ENCODE peak calls at places on chromosome 14, in seven cellular contexts. One of them, this sample, is unnamed.

GRCh38 chr14:90814806-90815566 is 1.2 kb downstream of the TTC7B start:
- DNase-seq in skeletal muscle cell: no peak
- DNase-seq in cardiac fibroblast: no peak
- DNase-seq in astrocyte of the spinal cord: no peak
- DNase-seq in fibroblast of lung: no peak
- DNase-seq in adipocyte: no peak
- DNase-seq in fibroblast of pulmonary artery: no peak
- DNase-seq in this sample: no peak

GRCh38 chr14:49641697-49642129 is 6.7 kb upstream of the DNAAF2 start:
- DNase-seq in skeletal muscle cell: no peak
- DNase-seq in cardiac fibroblast: no peak
- DNase-seq in astrocyte of the spinal cord: peak
- DNase-seq in fibroblast of lung: peak
- DNase-seq in adipocyte: no peak
- DNase-seq in fibroblast of pulmonary artery: no peak
- DNase-seq in this sample: no peak

GRCh38 chr14:105414456-105415371 is 4.9 kb upstream of the MTA1 start:
- DNase-seq in skeletal muscle cell: peak
- DNase-seq in cardiac fibroblast: peak
- DNase-seq in astrocyte of the spinal cord: peak
- DNase-seq in fibroblast of lung: peak
- DNase-seq in adipocyte: peak
- DNase-seq in fibroblast of pulmonary artery: peak
- DNase-seq in this sample: peak

GRCh38 chr14:50530358-50530757 is 2.0 kb downstream of the MAP4K5 start:
- DNase-seq in skeletal muscle cell: no peak
- DNase-seq in cardiac fibroblast: peak
- DNase-seq in astrocyte of the spinal cord: peak
- DNase-seq in fibroblast of lung: peak
- DNase-seq in adipocyte: peak
- DNase-seq in fibroblast of pulmonary artery: peak
- DNase-seq in this sample: peak

GRCh38 chr14:79605863-79606262 is 605.4 kb downstream of the DIO2 start:
- DNase-seq in skeletal muscle cell: no peak
- DNase-seq in cardiac fibroblast: no peak
- DNase-seq in astrocyte of the spinal cord: no peak
- DNase-seq in fibroblast of lung: peak
- DNase-seq in adipocyte: no peak
- DNase-seq in fibroblast of pulmonary artery: no peak
- DNase-seq in this sample: no peak

GRCh38 chr14:80850197-80850814 is 91.2 kb downstream of the CEP128 start:
- DNase-seq in skeletal muscle cell: peak
- DNase-seq in cardiac fibroblast: peak
- DNase-seq in astrocyte of the spinal cord: peak
- DNase-seq in fibroblast of lung: peak
- DNase-seq in adipocyte: peak
- DNase-seq in fibroblast of pulmonary artery: peak
- DNase-seq in this sample: peak

GRCh38 chr14:59869381-59870255 is 958 bp downstream of the RTN1 start:
- DNase-seq in skeletal muscle cell: no peak
- DNase-seq in cardiac fibroblast: no peak
- DNase-seq in astrocyte of the spinal cord: no peak
- DNase-seq in fibroblast of lung: no peak
- DNase-seq in adipocyte: no peak
- DNase-seq in fibroblast of pulmonary artery: no peak
- DNase-seq in this sample: no peak

GRCh38 chr14:20346713-20347112 is 3.3 kb downstream of the PARP2 start:
- DNase-seq in skeletal muscle cell: no peak
- DNase-seq in cardiac fibroblast: no peak
- DNase-seq in astrocyte of the spinal cord: no peak
- DNase-seq in fibroblast of lung: no peak
- DNase-seq in adipocyte: no peak
- DNase-seq in fibroblast of pulmonary artery: no peak
- DNase-seq in this sample: no peak

GRCh38 chr14:20679907-20680306 is 4.5 kb upstream of the RNASE4 start:
- DNase-seq in skeletal muscle cell: no peak
- DNase-seq in cardiac fibroblast: peak
- DNase-seq in astrocyte of the spinal cord: peak
- DNase-seq in fibroblast of lung: no peak
- DNase-seq in adipocyte: peak
- DNase-seq in fibroblast of pulmonary artery: peak
- DNase-seq in this sample: peak

GRCh38 chr14:94517641-94518257 is 8.5 kb upstream of the SERPINA12 start:
- DNase-seq in skeletal muscle cell: no peak
- DNase-seq in cardiac fibroblast: no peak
- DNase-seq in astrocyte of the spinal cord: peak
- DNase-seq in fibroblast of lung: no peak
- DNase-seq in adipocyte: no peak
- DNase-seq in fibroblast of pulmonary artery: no peak
- DNase-seq in this sample: no peak

GRCh38 chr14:63677891-63678379 is 36.3 kb upstream of the WDR89 start:
- DNase-seq in skeletal muscle cell: peak
- DNase-seq in cardiac fibroblast: peak
- DNase-seq in astrocyte of the spinal cord: peak
- DNase-seq in fibroblast of lung: peak
- DNase-seq in adipocyte: peak
- DNase-seq in fibroblast of pulmonary artery: peak
- DNase-seq in this sample: peak

GRCh38 chr14:91149462-91149861 is 35.6 kb downstream of the DGLUCY start:
- DNase-seq in skeletal muscle cell: peak
- DNase-seq in cardiac fibroblast: peak
- DNase-seq in astrocyte of the spinal cord: peak
- DNase-seq in fibroblast of lung: peak
- DNase-seq in adipocyte: peak
- DNase-seq in fibroblast of pulmonary artery: peak
- DNase-seq in this sample: peak

GRCh38 chr14:93103392-93104080 is 12.2 kb downstream of the ITPK1 start:
- DNase-seq in skeletal muscle cell: no peak
- DNase-seq in cardiac fibroblast: no peak
- DNase-seq in astrocyte of the spinal cord: no peak
- DNase-seq in fibroblast of lung: no peak
- DNase-seq in adipocyte: peak
- DNase-seq in fibroblast of pulmonary artery: no peak
- DNase-seq in this sample: no peak

GRCh38 chr14:34713681-34714319 is 593 bp downstream of the CFL2 start:
- DNase-seq in skeletal muscle cell: peak
- DNase-seq in cardiac fibroblast: peak
- DNase-seq in astrocyte of the spinal cord: peak
- DNase-seq in fibroblast of lung: peak
- DNase-seq in adipocyte: peak
- DNase-seq in fibroblast of pulmonary artery: peak
- DNase-seq in this sample: peak

GRCh38 chr14:32422440-32422839 is 93.3 kb downstream of the AKAP6 start:
- DNase-seq in skeletal muscle cell: no peak
- DNase-seq in cardiac fibroblast: no peak
- DNase-seq in astrocyte of the spinal cord: no peak
- DNase-seq in fibroblast of lung: no peak
- DNase-seq in adipocyte: no peak
- DNase-seq in fibroblast of pulmonary artery: no peak
- DNase-seq in this sample: no peak
- H3K4me3 ChIP-seq in skeletal muscle cell: no peak
- H3K4me3 ChIP-seq in cardiac fibroblast: no peak
- H3K4me3 ChIP-seq in astrocyte of the spinal cord: no peak
- H3K4me3 ChIP-seq in fibroblast of lung: no peak
- H3K4me3 ChIP-seq in adipocyte: no peak
- H3K4me3 ChIP-seq in fibroblast of pulmonary artery: no peak
- H3K4me3 ChIP-seq in this sample: no peak

DNA sequence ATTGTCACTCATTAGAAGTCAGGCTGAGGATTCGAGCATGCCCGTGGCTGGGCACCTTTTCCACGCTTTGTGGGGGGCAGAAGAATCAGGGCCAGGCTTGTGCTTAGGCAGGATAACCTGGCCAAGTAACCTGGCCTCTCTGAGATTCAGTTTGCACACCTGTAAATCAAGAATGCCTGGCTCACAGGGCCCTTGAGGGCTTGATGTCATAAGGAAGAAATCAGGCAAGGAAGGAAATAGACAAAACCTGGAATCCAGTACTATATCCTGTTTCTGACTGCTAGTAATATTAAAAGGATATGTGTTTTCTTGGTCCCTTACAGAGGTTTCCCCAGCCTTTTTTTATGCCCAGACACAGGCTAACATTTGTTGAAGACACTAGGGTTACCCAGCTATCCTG is 91.9 kb downstream of the SAMD4A start:
- DNase-seq in skeletal muscle cell: no peak
- DNase-seq in cardiac fibroblast: no peak
- DNase-seq in astrocyte of the spinal cord: no peak
- DNase-seq in fibroblast of lung: no peak
- DNase-seq in adipocyte: no peak
- DNase-seq in fibroblast of pulmonary artery: no peak
- DNase-seq in this sample: peak
- H3K4me3 ChIP-seq in skeletal muscle cell: no peak
- H3K4me3 ChIP-seq in cardiac fibroblast: no peak
- H3K4me3 ChIP-seq in astrocyte of the spinal cord: no peak
- H3K4me3 ChIP-seq in fibroblast of lung: no peak
- H3K4me3 ChIP-seq in adipocyte: no peak
- H3K4me3 ChIP-seq in fibroblast of pulmonary artery: no peak
- H3K4me3 ChIP-seq in this sample: no peak

GRCh38 chr14:69768873-69769272 is 1.9 kb downstream of the SRSF5 start:
- DNase-seq in skeletal muscle cell: no peak
- DNase-seq in cardiac fibroblast: peak
- DNase-seq in astrocyte of the spinal cord: no peak
- DNase-seq in fibroblast of lung: peak
- DNase-seq in adipocyte: no peak
- DNase-seq in fibroblast of pulmonary artery: no peak
- DNase-seq in this sample: peak
- H3K4me3 ChIP-seq in skeletal muscle cell: peak
- H3K4me3 ChIP-seq in cardiac fibroblast: no peak
- H3K4me3 ChIP-seq in astrocyte of the spinal cord: peak
- H3K4me3 ChIP-seq in fibroblast of lung: peak
- H3K4me3 ChIP-seq in adipocyte: peak
- H3K4me3 ChIP-seq in fibroblast of pulmonary artery: peak
- H3K4me3 ChIP-seq in this sample: peak

GRCh38 chr14:61813101-61813596 is 50.9 kb downstream of the SNAPC1 start:
- DNase-seq in skeletal muscle cell: no peak
- DNase-seq in cardiac fibroblast: no peak
- DNase-seq in astrocyte of the spinal cord: no peak
- DNase-seq in fibroblast of lung: peak
- DNase-seq in adipocyte: no peak
- DNase-seq in fibroblast of pulmonary artery: no peak
- DNase-seq in this sample: no peak

GRCh38 chr14:61811882-61812346 is 49.7 kb downstream of the SNAPC1 start:
- DNase-seq in skeletal muscle cell: no peak
- DNase-seq in cardiac fibroblast: no peak
- DNase-seq in astrocyte of the spinal cord: no peak
- DNase-seq in fibroblast of lung: no peak
- DNase-seq in adipocyte: no peak
- DNase-seq in fibroblast of pulmonary artery: no peak
- DNase-seq in this sample: no peak

GRCh38 chr14:61812347-61813100 is 50.3 kb downstream of the SNAPC1 start:
- DNase-seq in skeletal muscle cell: no peak
- DNase-seq in cardiac fibroblast: peak
- DNase-seq in astrocyte of the spinal cord: no peak
- DNase-seq in fibroblast of lung: peak
- DNase-seq in adipocyte: peak
- DNase-seq in fibroblast of pulmonary artery: peak
- DNase-seq in this sample: peak
- H3K4me3 ChIP-seq in skeletal muscle cell: peak
- H3K4me3 ChIP-seq in cardiac fibroblast: peak
- H3K4me3 ChIP-seq in astrocyte of the spinal cord: peak
- H3K4me3 ChIP-seq in fibroblast of lung: peak
- H3K4me3 ChIP-seq in adipocyte: peak
- H3K4me3 ChIP-seq in fibroblast of pulmonary artery: peak
- H3K4me3 ChIP-seq in this sample: peak

This sample was measured in epithelial cell of esophagus.